ENCODE peak calls at places on chromosome 15, in five cellular contexts. T is NB4, S is breast epithelium, V is fibroblast of pulmonary artery, O is left ventricle myocardium inferior. X is an unnamed sample.

GRCh38 chr15:80531388-80532184 is 127.4 kb downstream of the ARNT2 start:
- DNase-seq in T (no peak), S (no peak), V (peak; percentile 30), O (no peak), X (no peak)

GRCh38 chr15:68550004-68550403 is 28.8 kb upstream of the CORO2B start:
- DNase-seq in T (no peak), S (no peak), V (no peak), O (no peak), X (no peak)

GRCh38 chr15:28109626-28110415 is 10.7 kb upstream of the OCA2 start:
- DNase-seq in T (no peak), S (no peak), V (no peak), O (no peak), X (no peak)

GRCh38 chr15:100330629-100331215 is 11.1 kb downstream of the ADAMTS17 start:
- DNase-seq in T (peak; percentile 59), S (no peak), V (no peak), O (no peak), X (no peak)

GRCh38 chr15:58387130-58387529 is 44.7 kb upstream of the LIPC start:
- DNase-seq in T (no peak), S (no peak), V (peak; percentile 48), O (no peak), X (no peak)

GRCh38 chr15:77506311-77507150 is 85.8 kb downstream of the HMG20A start:
- DNase-seq in T (no peak), S (peak; percentile 58), V (peak; percentile 73), O (peak; percentile 82), X (no peak)

GRCh38 chr15:29070471-29071192 is 184.9 kb downstream of the APBA2 start:
- DNase-seq in T (no peak), S (no peak), V (no peak), O (no peak), X (no peak)

GRCh38 chr15:43493687-43494472 is 924 bp upstream of the TP53BP1 start:
- DNase-seq in T (no peak), S (no peak), V (no peak), O (no peak), X (no peak)

GRCh38 chr15:99438691-99439523 is 126.9 kb upstream of the MEF2A start:
- DNase-seq in T (no peak), S (peak; percentile 12), V (no peak), O (no peak), X (no peak)

GRCh38 chr15:78065284-78065872 is 12.1 kb downstream of the TBC1D2B start:
- DNase-seq in T (peak; percentile 95), S (peak; percentile 90), V (peak; percentile 99), O (peak; percentile 55), X (peak; percentile 93)

GRCh38 chr15:101390060-101390459 is 95.0 kb upstream of the SNRPA1 start:
- DNase-seq in T (no peak), S (no peak), V (no peak), O (no peak), X (no peak)

GRCh38 chr15:45603881-45604280 is 16.7 kb downstream of the BLOC1S6 start:
- DNase-seq in T (no peak), S (no peak), V (no peak), O (no peak), X (no peak)

GRCh38 chr15:60115579-60116415 is 111.7 kb downstream of the FOXB1 start:
- DNase-seq in T (no peak), S (no peak), V (peak; percentile 76), O (no peak), X (no peak)

GRCh38 chr15:48440084-48440483 is 108.9 kb downstream of the DUT start:
- DNase-seq in T (no peak), S (no peak), V (peak; percentile 62), O (peak; percentile 29), X (no peak)

GRCh38 chr15:34721802-34722795 is 32.7 kb downstream of the GJD2 start:
- DNase-seq in T (no peak), S (no peak), V (peak; percentile 30), O (peak; percentile 73), X (no peak)

GRCh38 chr15:39127925-39128617 is 452.8 kb upstream of the THBS1 start:
- DNase-seq in T (peak; percentile 57), S (no peak), V (peak; percentile 99), O (no peak), X (peak; percentile 94)

GRCh38 chr15:40302981-40303380 is 4.8 kb downstream of the PLCB2 start:
- DNase-seq in T (no peak), S (no peak), V (no peak), O (no peak), X (no peak)

GRCh38 chr15:76169013-76169412 is 109.2 kb downstream of the TMEM266 start:
- DNase-seq in T (peak; percentile 75), S (no peak), V (no peak), O (no peak), X (no peak)

GRCh38 chr15:79064496-79064895 is 26.1 kb downstream of the RASGRF1 start:
- DNase-seq in T (no peak), S (no peak), V (no peak), O (no peak), X (no peak)

GRCh38 chr15:42355291-42355690 is 4.0 kb upstream of the CAPN3 start:
- DNase-seq in T (no peak), S (no peak), V (no peak), O (no peak), X (no peak)

GRCh38 chr15:84783493-84784251 is 33.5 kb upstream of the ALPK3 start:
- DNase-seq in T (no peak), S (no peak), V (no peak), O (no peak), X (no peak)

GRCh38 chr15:92958105-92958504 is 58.0 kb downstream of the CHD2 start:
- DNase-seq in T (peak; percentile 11), S (no peak), V (no peak), O (no peak), X (no peak)

GRCh38 chr15:70113304-70113700 is 15.6 kb upstream of the TLE3 start:
- DNase-seq in T (no peak), S (no peak), V (no peak), O (peak; percentile 55), X (no peak)

GRCh38 chr15:70109982-70110381 is 12.3 kb upstream of the TLE3 start:
- DNase-seq in T (no peak), S (no peak), V (no peak), O (no peak), X (no peak)

GRCh38 chr15:70109522-70109921 is 11.8 kb upstream of the TLE3 start:
- DNase-seq in T (no peak), S (no peak), V (no peak), O (no peak), X (no peak)

GRCh38 chr15:70112018-70112395 is 14.3 kb upstream of the TLE3 start:
- DNase-seq in T (peak; percentile 30), S (no peak), V (no peak), O (no peak), X (no peak)

GRCh38 chr15:70111203-70112017 is 13.7 kb upstream of the TLE3 start:
- DNase-seq in T (peak; percentile 68), S (peak; percentile 44), V (peak; percentile 88), O (peak; percentile 81), X (no peak)
- H3K4me3 ChIP-seq in T (no peak overlapping the region), S (no peak overlapping the region), V (no peak overlapping the region), O (peak overlapping the region; percentile 52), X (no peak overlapping the region)

DNA sequence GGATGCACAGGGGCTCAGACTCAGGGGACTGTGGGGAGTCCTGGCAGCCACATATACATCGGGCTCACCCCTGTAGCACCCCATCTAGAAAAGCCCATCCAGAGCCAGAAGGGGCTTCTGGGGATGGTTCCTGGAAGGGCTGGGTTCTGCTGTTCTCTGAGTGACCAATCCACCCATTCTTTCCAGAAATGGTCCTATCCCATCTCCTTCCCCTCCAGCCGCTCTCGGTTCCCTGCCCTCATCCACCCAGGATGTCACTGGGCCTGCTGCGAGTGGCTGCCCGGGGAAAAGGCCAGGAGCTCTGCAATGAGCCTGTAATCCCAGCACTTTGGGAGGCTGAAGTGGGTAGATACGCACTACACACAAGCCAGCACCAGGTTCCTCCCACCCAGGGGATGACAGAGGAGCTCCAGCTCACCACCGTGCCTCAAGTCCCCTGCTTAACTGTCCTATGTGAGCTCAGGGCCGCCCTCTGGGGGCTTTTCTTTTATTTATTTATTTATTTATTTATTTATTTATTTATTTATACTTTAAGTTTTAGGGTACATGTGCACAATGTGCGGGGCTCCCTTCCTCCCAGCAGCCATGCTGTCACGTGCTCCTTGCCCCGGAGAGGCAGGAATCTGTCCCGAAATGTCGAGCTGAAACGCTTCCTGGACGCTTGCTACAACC is 13.6 kb upstream of the CSK start:
- DNase-seq in T (peak; percentile 43), S (no peak), V (no peak), O (no peak), X (no peak)
- H3K4me3 ChIP-seq in T (no peak overlapping the region), S (no peak overlapping the region), V (no peak overlapping the region), O (no peak overlapping the region), X (no peak overlapping the region)

DNA sequence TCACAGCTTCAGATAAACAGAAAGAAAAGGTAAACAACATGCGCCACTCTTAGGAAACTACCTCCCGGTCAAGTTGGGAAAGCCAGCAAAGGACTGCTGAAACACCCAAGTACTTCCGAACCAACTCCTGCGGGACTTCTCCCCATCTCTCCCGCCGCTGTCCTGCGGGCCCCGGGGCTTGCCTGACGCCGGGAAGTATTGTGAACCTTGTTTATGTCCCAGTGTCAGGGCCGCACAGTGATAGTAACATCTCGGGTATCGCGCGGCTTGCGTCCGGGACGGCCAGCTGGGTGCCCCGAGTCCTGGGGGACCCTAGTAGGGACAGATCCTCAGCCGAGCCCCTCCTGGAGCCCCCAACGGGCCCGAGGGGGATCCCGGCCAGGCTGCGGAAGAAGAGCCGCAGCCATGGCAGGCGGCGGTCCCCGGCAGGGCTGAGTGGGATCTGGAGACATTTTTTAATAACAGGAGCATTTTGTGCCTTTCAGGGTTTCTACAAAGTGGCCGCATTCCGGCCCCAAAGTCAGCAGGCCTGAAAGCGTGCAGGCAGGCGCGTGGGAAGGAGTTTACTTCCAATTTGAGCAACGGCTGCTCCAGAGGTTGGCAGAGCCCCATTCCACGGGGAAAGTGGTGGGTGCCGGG is 718 bp downstream of the CLPX start:
- DNase-seq in T (peak; percentile 73), S (peak; percentile 49), V (peak; percentile 58), O (peak; percentile 57), X (no peak)
- H3K4me3 ChIP-seq in T (peak overlapping the region; percentile 91), S (peak overlapping the region; percentile 92), V (peak overlapping the region; percentile 92), O (peak overlapping the region; percentile 85), X (peak overlapping the region; percentile 95)

DNA sequence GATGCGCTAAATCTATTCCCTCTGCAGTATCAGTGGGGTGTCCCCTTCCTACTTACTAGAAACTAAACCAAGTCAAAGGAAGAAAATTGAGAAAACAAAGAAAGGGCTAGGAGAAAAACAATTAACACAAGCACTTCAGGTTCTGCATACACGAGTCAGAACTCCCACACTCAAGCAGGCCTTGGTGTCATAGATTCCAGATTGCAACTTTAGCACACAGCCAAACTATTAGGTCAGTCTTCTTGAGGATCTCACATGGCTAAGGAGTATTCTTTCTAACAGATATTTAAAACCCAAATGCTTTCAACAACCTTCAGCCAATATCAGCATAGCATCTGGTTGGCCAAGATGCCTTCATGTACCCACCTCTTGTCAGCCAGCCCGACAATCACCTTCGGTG is 340.1 kb downstream of the VPS13C start:
- DNase-seq in T (no peak), S (no peak), V (no peak), O (no peak), X (no peak)
- H3K4me3 ChIP-seq in T (no peak overlapping the region), S (no peak overlapping the region), V (no peak overlapping the region), O (no peak overlapping the region), X (no peak overlapping the region)

GRCh38 chr15:83283813-83284562 is 476 bp downstream of the BNC1 start:
- DNase-seq in T (no peak), S (no peak), V (peak; percentile 36), O (no peak), X (no peak)

GRCh38 chr15:83287541-83288027 is 3.1 kb upstream of the BNC1 start:
- DNase-seq in T (no peak), S (no peak), V (peak; percentile 95), O (no peak), X (peak; percentile 89)

GRCh38 chr15:83285284-83285978 is 967 bp upstream of the BNC1 start:
- DNase-seq in T (no peak), S (no peak), V (no peak), O (no peak), X (no peak)

GRCh38 chr15:83284563-83285283 is at the start of gene BNC1:
- DNase-seq in T (no peak), S (no peak), V (peak; percentile 31), O (no peak), X (no peak)

GRCh38 chr15:83285979-83286553 is 1.6 kb upstream of the BNC1 start:
- DNase-seq in T (no peak), S (no peak), V (peak; percentile 71), O (no peak), X (peak; percentile 82)
- H3K4me3 ChIP-seq in T (no peak overlapping the region), S (no peak overlapping the region), V (no peak overlapping the region), O (no peak overlapping the region), X (no peak overlapping the region)

X was measured in kidney epithelial cell.